ENCODE peak calls at places on chromosomes 3 and 15, in four cellular contexts. One of them, this sample, is unnamed.

GRCh38 chr3:181176610-181177009 is 187.1 kb upstream of the DNAJC19 start:
- DNase-seq in T-helper 1 cell: no peak
- DNase-seq in stimulated activated CD8-positive, alpha-beta memory T cell treated with anti-CD3 and anti-CD28 coated beads, Interleukin-15, amount 100 ng/mL, for 24 hours: peak; percentile 3
- DNase-seq in A549: peak; percentile 39
- DNase-seq in this sample: peak; percentile 31

GRCh38 chr15:79432345-79433311 is 492 bp downstream of the MINAR1 start:
- DNase-seq in T-helper 1 cell: no peak
- DNase-seq in A549: peak; percentile 17
- DNase-seq in stimulated activated CD8-positive, alpha-beta memory T cell treated with anti-CD3 and anti-CD28 coated beads, Interleukin-15, amount 100 ng/mL, for 24 hours: no peak
- DNase-seq in this sample: no peak

GRCh38 chr3:79597719-79598118 is 170.1 kb downstream of the ROBO1 start:
- DNase-seq in A549: no peak
- DNase-seq in stimulated activated CD8-positive, alpha-beta memory T cell treated with anti-CD3 and anti-CD28 coated beads, Interleukin-15, amount 100 ng/mL, for 24 hours: no peak
- DNase-seq in T-helper 1 cell: no peak
- DNase-seq in this sample: no peak

GRCh38 chr3:297585-297984 is 101.0 kb downstream of the CHL1 start:
- DNase-seq in T-helper 1 cell: no peak
- DNase-seq in stimulated activated CD8-positive, alpha-beta memory T cell treated with anti-CD3 and anti-CD28 coated beads, Interleukin-15, amount 100 ng/mL, for 24 hours: no peak
- DNase-seq in A549: no peak
- DNase-seq in this sample: no peak

GRCh38 chr3:121604759-121605158 is 11.6 kb downstream of the FBXO40 start:
- DNase-seq in T-helper 1 cell: no peak
- DNase-seq in A549: no peak
- DNase-seq in stimulated activated CD8-positive, alpha-beta memory T cell treated with anti-CD3 and anti-CD28 coated beads, Interleukin-15, amount 100 ng/mL, for 24 hours: no peak
- DNase-seq in this sample: no peak

GRCh38 chr3:66609660-66610547 is 109.1 kb upstream of the LRIG1 start:
- DNase-seq in T-helper 1 cell: no peak
- DNase-seq in A549: peak; percentile 29
- DNase-seq in stimulated activated CD8-positive, alpha-beta memory T cell treated with anti-CD3 and anti-CD28 coated beads, Interleukin-15, amount 100 ng/mL, for 24 hours: no peak
- DNase-seq in this sample: no peak

GRCh38 chr3:50028336-50028735 is 60.4 kb upstream of the RBM5 start:
- DNase-seq in stimulated activated CD8-positive, alpha-beta memory T cell treated with anti-CD3 and anti-CD28 coated beads, Interleukin-15, amount 100 ng/mL, for 24 hours: no peak
- DNase-seq in T-helper 1 cell: no peak
- DNase-seq in A549: no peak
- DNase-seq in this sample: no peak

GRCh38 chr15:76155742-76156141 is 96.0 kb downstream of the TMEM266 start:
- DNase-seq in T-helper 1 cell: no peak
- DNase-seq in A549: no peak
- DNase-seq in stimulated activated CD8-positive, alpha-beta memory T cell treated with anti-CD3 and anti-CD28 coated beads, Interleukin-15, amount 100 ng/mL, for 24 hours: no peak
- DNase-seq in this sample: no peak

GRCh38 chr3:177439729-177440269 is 242.5 kb upstream of the TBL1XR1 start:
- DNase-seq in T-helper 1 cell: no peak
- DNase-seq in stimulated activated CD8-positive, alpha-beta memory T cell treated with anti-CD3 and anti-CD28 coated beads, Interleukin-15, amount 100 ng/mL, for 24 hours: no peak
- DNase-seq in A549: no peak
- DNase-seq in this sample: no peak

GRCh38 chr15:52683585-52683984 is 4.4 kb upstream of the ATOSA start:
- DNase-seq in A549: no peak
- DNase-seq in stimulated activated CD8-positive, alpha-beta memory T cell treated with anti-CD3 and anti-CD28 coated beads, Interleukin-15, amount 100 ng/mL, for 24 hours: no peak
- DNase-seq in T-helper 1 cell: peak; percentile 29
- DNase-seq in this sample: no peak

GRCh38 chr3:188164248-188164687 is 10.3 kb downstream of the LPP start:
- DNase-seq in A549: peak; percentile 81
- DNase-seq in stimulated activated CD8-positive, alpha-beta memory T cell treated with anti-CD3 and anti-CD28 coated beads, Interleukin-15, amount 100 ng/mL, for 24 hours: no peak
- DNase-seq in T-helper 1 cell: peak; percentile 40
- DNase-seq in this sample: peak; percentile 52

GRCh38 chr3:186691676-186692075 is 25.5 kb upstream of the KNG1 start:
- DNase-seq in A549: no peak
- DNase-seq in stimulated activated CD8-positive, alpha-beta memory T cell treated with anti-CD3 and anti-CD28 coated beads, Interleukin-15, amount 100 ng/mL, for 24 hours: no peak
- DNase-seq in T-helper 1 cell: no peak
- DNase-seq in this sample: no peak

GRCh38 chr3:34483290-34483887 is 685.0 kb downstream of the PDCD6IP start:
- DNase-seq in A549: no peak
- DNase-seq in stimulated activated CD8-positive, alpha-beta memory T cell treated with anti-CD3 and anti-CD28 coated beads, Interleukin-15, amount 100 ng/mL, for 24 hours: no peak
- DNase-seq in T-helper 1 cell: no peak
- DNase-seq in this sample: no peak

This sample was measured in breast epithelium.